ENCODE peak calls at places on chromosome 22, in four cellular contexts. C, Y, T and P are unnamed samples.

GRCh38 chr22:36628561-36629060 is 74.9 kb downstream of the CACNG2 start:
- DNase-seq in C (no peak), Y (no peak), T (no peak), P (no peak)

GRCh38 chr22:38843716-38844660 is at the start of gene NPTXR:
- DNase-seq in Y (peak; percentile 83), T (no peak), C (peak; percentile 90), P (no peak)

GRCh38 chr22:43832393-43833265 is 20.5 kb upstream of the EFCAB6 start:
- DNase-seq in Y (no peak), T (no peak), C (no peak), P (no peak)

GRCh38 chr22:47304191-47304831 is 541.9 kb downstream of the TBC1D22A start:
- DNase-seq in T (no peak), Y (no peak), C (peak; percentile 4), P (no peak)

GRCh38 chr22:38172489-38173155 is 9.0 kb downstream of the PLA2G6 start:
- DNase-seq in C (no peak), T (no peak), Y (no peak), P (no peak)

GRCh38 chr22:46053563-46054090 is 76.7 kb upstream of the WNT7B start:
- DNase-seq in C (peak; percentile 94), T (no peak), Y (peak; percentile 22), P (no peak)

GRCh38 chr22:36659762-36660509 is 43.6 kb downstream of the CACNG2 start:
- DNase-seq in Y (peak; percentile 85), T (no peak), C (peak; percentile 88), P (no peak)

GRCh38 chr22:35484651-35485372 is 55.8 kb upstream of the RASD2 start:
- DNase-seq in C (no peak), T (no peak), Y (no peak), P (no peak)

DNA sequence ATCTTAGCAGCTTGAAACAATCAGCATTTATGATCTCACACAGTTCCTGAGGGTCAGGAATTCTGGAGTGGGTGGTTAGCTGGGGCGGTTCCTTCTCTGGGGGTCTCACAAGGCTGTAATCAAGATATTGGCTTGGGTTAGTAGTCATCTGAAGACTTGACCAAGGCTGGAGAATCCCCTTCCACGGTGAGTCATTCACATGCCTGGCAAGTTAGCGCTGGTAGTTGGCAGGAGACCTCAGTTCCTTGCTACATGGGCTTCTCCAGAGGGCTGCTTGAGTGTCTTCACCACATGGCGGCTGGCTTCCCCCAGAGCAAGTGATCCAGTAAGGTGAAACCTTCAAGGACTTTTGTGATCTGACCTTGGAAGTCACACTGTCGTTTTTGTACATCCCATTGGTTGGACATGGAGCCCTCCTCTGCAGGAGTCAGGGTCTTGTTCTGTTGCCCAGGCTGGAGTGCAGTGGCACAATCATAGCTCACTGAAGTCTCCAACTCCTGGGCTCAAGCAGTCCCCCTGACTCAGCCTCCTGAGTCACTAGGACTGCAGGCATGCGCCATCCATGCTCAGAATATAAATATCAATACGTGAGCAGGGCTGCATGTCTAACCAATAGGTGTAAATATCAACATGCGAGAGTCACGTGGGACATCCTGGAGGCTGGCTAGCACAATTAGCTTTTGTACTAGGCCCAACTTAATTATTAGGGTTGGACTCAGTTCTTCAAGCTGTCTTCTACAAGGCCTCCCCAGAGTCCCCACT is 7.2 kb upstream of the NIPSNAP1 start:
- DNase-seq in C (no peak), T (no peak), Y (no peak), P (no peak)
- TF ChIP-seq NRF1 in C (no peak), T (no peak), Y (no peak), P (no peak)

DNA sequence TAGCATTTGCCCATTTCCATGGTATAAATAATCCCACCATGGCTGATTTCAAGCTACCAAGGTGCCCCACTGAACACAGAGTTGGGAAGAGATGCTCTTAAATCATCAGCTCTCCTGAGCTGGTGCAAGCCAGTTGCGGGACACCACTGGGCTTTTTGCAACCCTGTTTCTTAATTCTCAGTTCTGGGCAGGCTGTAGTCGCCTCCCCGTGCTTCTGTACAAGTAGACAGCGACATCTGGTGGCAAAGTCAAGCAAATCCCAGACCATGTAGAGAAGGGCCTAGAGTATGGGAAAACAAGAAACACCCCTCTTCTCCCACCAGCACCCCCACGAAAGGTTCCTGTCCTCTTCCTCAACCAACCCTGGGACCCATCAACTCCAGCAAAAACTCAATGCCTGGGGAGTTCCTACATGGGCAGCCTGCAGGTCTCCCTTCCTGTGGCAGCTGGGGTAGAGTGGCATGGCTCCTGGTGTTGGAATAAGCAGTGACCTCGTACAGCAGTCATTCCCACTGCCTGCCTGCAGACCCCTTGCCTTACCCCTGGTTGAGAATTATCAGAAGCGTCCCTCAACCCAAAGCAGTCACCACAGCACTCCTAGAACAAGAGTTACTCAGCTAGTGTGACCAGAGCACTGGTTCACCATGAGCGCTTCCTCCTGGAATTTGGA is 68.4 kb downstream of the IGLL5 start:
- DNase-seq in Y (peak; percentile 99), C (peak; percentile 71), T (no peak), P (no peak)
- TF ChIP-seq NRF1 in Y (no peak), C (no peak), T (no peak), P (no peak)

GRCh38 chr22:27401321-27401720 is 400.2 kb downstream of the MN1 start:
- DNase-seq in Y (no peak), C (no peak), T (no peak), P (no peak)
- TF ChIP-seq NRF1 in Y (no peak), C (no peak), T (no peak), P (no peak)

DNA sequence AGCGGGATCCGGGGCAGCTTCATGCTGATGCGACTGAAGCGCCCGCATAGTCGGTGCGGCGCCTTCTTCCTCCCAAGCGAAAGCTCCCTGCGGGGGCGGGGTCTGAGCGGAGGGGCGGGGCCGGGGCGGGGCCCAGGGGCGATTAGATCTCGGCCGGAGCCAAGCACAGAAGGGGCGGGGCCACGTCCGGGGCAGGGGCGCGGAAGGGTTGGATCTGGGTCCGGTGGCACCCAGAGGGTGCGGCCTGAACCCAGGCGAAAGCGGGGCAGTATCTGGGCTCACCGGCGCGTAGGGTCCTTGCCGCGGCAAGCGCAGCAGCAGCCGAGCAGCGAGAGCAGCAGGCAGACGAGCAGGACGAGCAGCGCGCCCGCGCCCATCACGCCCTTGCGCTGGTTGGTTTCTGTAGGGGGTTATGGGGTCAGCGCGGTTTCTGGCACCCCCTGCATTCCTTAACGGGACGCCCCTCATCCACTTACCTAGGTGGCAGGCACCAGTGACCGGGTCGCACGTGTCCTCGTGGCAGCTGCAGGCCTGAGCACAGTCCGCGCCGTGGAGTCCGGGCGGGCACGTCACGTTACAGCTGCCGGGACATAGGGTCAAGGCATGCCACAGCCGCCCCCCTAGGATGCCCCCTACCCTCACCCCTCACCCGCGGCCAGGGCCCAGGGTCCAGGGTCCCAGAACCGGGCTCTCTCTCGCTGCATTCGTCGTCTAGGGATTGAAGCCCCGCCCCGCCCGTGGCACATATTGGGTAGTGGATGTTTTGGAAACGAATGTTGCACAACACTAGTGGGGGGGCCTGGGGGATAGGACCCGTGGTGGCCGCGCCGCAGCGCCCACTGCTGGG is 8.1 kb downstream of the SCARF2 start:
- DNase-seq in T (no peak), Y (peak; percentile 100), C (peak; percentile 74), P (no peak)
- TF ChIP-seq NRF1 in T (no peak), Y (peak; percentile 75), C (no peak), P (no peak)

DNA sequence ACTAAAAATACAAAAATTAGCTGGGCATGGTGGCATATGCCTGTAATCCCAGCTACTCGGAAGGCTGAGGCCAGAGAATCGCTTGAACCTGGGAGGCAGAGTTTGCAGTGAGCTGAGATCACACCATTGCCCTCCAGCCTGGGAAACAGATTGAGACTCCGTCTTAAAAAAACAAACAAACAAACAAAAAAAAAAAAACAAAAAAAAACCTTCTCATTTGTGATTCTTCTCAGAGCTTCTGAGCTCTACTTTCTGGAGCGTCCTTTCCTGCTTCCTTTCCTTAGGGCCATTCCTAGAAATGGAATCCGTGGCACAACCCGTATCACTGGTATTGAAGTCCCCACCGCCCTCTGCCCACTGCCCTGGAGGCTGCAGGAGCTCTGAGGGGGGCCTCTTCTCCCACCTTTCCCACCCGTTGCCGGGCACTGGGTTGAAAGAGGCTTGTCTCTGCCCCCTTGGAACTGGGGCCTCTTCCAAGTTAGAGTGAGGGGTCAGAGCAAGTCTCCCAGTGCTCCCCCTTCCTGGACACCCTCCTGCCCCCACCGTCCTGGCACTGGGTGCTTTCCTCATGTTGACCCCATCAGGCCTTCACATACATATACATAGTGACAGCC is 2.0 kb upstream of the SHISA8 start:
- DNase-seq in T (no peak), Y (no peak), C (no peak), P (no peak)
- TF ChIP-seq NRF1 in T (no peak), Y (no peak), C (no peak), P (no peak)

GRCh38 chr22:25628494-25628893 is 64.0 kb downstream of the GRK3 start:
- DNase-seq in C (no peak), T (no peak), Y (no peak), P (no peak)

GRCh38 chr22:25629613-25630012 is 65.1 kb downstream of the GRK3 start:
- DNase-seq in C (no peak), Y (no peak), T (no peak), P (no peak)

GRCh38 chr22:25627271-25627848 is 62.9 kb downstream of the GRK3 start:
- DNase-seq in Y (no peak), T (no peak), C (peak; percentile 43), P (no peak)

GRCh38 chr22:25626146-25626992 is 61.9 kb downstream of the GRK3 start:
- DNase-seq in T (no peak), C (no peak), Y (no peak), P (no peak)

GRCh38 chr22:25630446-25630845 is 66.0 kb downstream of the GRK3 start:
- DNase-seq in T (no peak), C (no peak), Y (no peak), P (no peak)
- TF ChIP-seq NRF1 in T (no peak), C (no peak), Y (no peak), P (no peak)

DNA sequence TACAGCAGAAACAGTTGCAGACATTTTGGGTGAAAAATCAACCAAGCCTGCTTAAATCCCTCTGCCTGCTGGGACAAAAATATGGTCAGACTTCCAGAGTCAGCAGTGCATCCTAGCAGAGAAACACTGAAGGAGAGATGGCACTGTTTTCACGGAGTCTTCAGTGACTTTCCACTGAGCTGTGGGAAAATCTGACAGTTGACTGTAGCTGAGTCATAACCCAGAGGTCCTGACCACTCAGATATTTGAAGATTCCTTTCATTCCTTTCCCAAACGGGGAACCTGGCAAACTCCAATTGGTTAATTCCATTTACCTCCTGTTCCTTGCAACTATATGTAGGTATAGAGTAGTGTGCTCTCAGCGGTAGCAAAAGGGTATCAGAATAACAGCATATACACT is 20.9 kb upstream of the UPB1 start:
- DNase-seq in Y (no peak), T (no peak), C (no peak), P (no peak)
- TF ChIP-seq NRF1 in Y (no peak), T (no peak), C (no peak), P (no peak)

GRCh38 chr22:30313527-30314385 is 13.0 kb downstream of the TBC1D10A start:
- DNase-seq in C (peak; percentile 44), Y (no peak), T (no peak), P (no peak)
- TF ChIP-seq NRF1 in C (no peak), Y (no peak), T (no peak), P (no peak)

GRCh38 chr22:24473278-24473677 is 21.9 kb upstream of the UPB1 start:
- DNase-seq in C (no peak), T (no peak), Y (no peak), P (no peak)
- TF ChIP-seq NRF1 in C (no peak), T (no peak), Y (no peak), P (no peak)